ENCODE peak calls at places on chromosomes 4 and X, in five cellular contexts. One of them, this sample, is unnamed.

GRCh38 chrX:1466232-1466661 is 13.5 kb upstream of the ASMTL start:
- DNase-seq in HepG2: no peak
- DNase-seq in GM12878: no peak
- DNase-seq in K562: no peak
- DNase-seq in GM23338: no peak
- DNase-seq in this sample: no peak

GRCh38 chr4:184408021-184408710 is 66.2 kb downstream of the IRF2 start:
- DNase-seq in HepG2: no peak
- DNase-seq in GM12878: no peak
- DNase-seq in K562: no peak
- DNase-seq in GM23338: no peak
- DNase-seq in this sample: no peak

GRCh38 chrX:48493890-48494364 is 14.9 kb upstream of the PORCN start:
- DNase-seq in GM12878: no peak
- DNase-seq in K562: peak
- DNase-seq in GM23338: peak
- DNase-seq in HepG2: peak
- DNase-seq in this sample: no peak

GRCh38 chr4:138241281-138242075 is 671 bp downstream of the SLC7A11 start:
- DNase-seq in GM12878: no peak
- DNase-seq in HepG2: no peak
- DNase-seq in K562: peak
- DNase-seq in GM23338: peak
- DNase-seq in this sample: no peak

GRCh38 chrX:16212024-16212423 is 44.7 kb downstream of the MAGEB17 start:
- DNase-seq in GM23338: no peak
- DNase-seq in K562: no peak
- DNase-seq in GM12878: no peak
- DNase-seq in HepG2: no peak
- DNase-seq in this sample: peak

GRCh38 chr4:1937550-1937949 is 66.4 kb downstream of the NSD2 start:
- DNase-seq in K562: no peak
- DNase-seq in GM23338: no peak
- DNase-seq in GM12878: no peak
- DNase-seq in HepG2: no peak
- DNase-seq in this sample: no peak

GRCh38 chrX:150150780-150151125 is 212.4 kb upstream of the MAMLD1 start:
- DNase-seq in GM23338: no peak
- DNase-seq in GM12878: no peak
- DNase-seq in K562: no peak
- DNase-seq in HepG2: no peak
- DNase-seq in this sample: no peak

GRCh38 chrX:135520022-135520552 is 373 bp upstream of the INTS6L start:
- DNase-seq in GM23338: peak
- DNase-seq in HepG2: no peak
- DNase-seq in K562: no peak
- DNase-seq in GM12878: no peak
- DNase-seq in this sample: no peak

GRCh38 chr4:151219938-151220337 is 57.0 kb upstream of the PRSS48 start:
- DNase-seq in GM23338: no peak
- DNase-seq in HepG2: no peak
- DNase-seq in K562: no peak
- DNase-seq in GM12878: no peak
- DNase-seq in this sample: no peak

GRCh38 chrX:32448320-32448719 is 763.0 kb downstream of the DMD start:
- DNase-seq in GM12878: peak
- DNase-seq in GM23338: peak
- DNase-seq in HepG2: peak
- DNase-seq in K562: no peak
- DNase-seq in this sample: no peak

GRCh38 chr4:26866203-26866602 is 5.6 kb downstream of the STIM2 start:
- DNase-seq in K562: no peak
- DNase-seq in GM23338: peak
- DNase-seq in HepG2: no peak
- DNase-seq in GM12878: no peak
- DNase-seq in this sample: no peak

GRCh38 chr4:175469519-175469918 is 342.5 kb downstream of the GPM6A start:
- DNase-seq in HepG2: no peak
- DNase-seq in GM12878: no peak
- DNase-seq in GM23338: no peak
- DNase-seq in K562: no peak
- DNase-seq in this sample: peak

GRCh38 chrX:115330498-115331138 is 41.1 kb downstream of the LUZP4 start:
- DNase-seq in HepG2: peak
- DNase-seq in GM23338: peak
- DNase-seq in K562: peak
- DNase-seq in GM12878: peak
- DNase-seq in this sample: peak

GRCh38 chrX:153564047-153564606 is 34.8 kb downstream of the CCNQ start:
- DNase-seq in K562: peak
- DNase-seq in GM23338: no peak
- DNase-seq in HepG2: peak
- DNase-seq in GM12878: no peak
- DNase-seq in this sample: no peak
- TF ChIP-seq JUNB in K562: no peak
- TF ChIP-seq JUNB in GM23338: no peak
- TF ChIP-seq JUNB in HepG2: no peak
- TF ChIP-seq JUNB in GM12878: no peak
- TF ChIP-seq JUNB in this sample: no peak

DNA sequence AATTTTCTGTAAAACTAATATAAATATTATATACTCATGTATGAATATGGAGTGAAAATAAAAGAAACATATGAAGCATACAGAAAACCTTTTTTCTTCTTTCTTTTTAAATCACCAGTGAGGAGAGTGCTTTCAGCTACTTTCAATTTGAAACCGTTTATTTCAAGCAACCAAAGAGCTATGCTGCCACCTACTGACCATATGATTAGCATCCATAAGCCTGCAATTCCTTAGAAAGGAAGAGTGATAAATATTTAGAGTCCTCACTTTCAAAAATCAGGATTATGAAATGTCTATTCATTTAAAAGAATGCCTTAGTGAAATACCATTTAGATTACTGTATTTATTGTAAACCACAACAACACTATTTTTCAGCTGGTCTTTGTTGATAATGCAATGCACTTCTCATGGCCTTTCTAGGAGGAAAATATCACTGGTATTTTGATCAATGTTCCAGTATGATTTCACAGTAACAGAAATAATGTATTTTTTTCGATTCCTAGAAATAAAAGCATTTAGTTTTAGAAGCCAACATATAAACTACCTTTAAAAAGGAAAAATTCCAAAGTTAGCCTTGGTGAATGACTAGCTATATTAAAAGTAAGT is 667.6 kb downstream of the PCDH18 start:
- DNase-seq in GM12878: peak
- DNase-seq in GM23338: peak
- DNase-seq in K562: peak
- DNase-seq in HepG2: peak
- DNase-seq in this sample: peak
- TF ChIP-seq REST in GM12878: no peak
- TF ChIP-seq REST in GM23338: no peak
- TF ChIP-seq REST in K562: no peak
- TF ChIP-seq REST in HepG2: no peak
- TF ChIP-seq REST in this sample: no peak

DNA sequence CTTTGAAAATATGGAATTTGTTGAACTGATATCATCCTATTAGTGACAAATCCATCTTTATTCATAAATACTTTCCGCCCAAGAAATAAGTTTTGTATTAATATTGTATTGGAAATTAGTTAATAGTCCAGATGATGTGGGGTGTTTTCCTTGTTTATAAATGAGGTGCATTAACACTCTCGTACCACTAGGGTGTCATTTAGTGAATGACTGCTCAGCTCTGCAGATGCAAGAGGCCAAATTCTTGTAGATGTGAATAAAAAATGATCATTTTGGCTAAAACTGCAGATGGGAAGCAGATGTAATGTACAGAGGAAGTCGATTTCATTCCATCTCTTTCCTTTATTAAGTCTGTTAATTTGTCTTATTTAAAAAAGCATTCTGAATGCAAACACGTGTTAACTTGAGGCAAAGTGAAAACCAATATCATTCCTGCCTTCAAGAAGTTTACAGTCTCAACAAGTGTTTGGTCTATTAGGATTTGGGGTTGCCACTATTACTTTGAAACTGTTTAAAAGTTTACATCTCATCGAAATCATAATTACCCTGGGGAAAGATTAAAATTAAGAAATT is 108.1 kb downstream of the DHX15 start:
- DNase-seq in K562: peak
- DNase-seq in HepG2: no peak
- DNase-seq in GM23338: peak
- DNase-seq in GM12878: no peak
- DNase-seq in this sample: peak
- TF ChIP-seq CTCF in K562: peak
- TF ChIP-seq CTCF in HepG2: peak
- TF ChIP-seq CTCF in GM23338: peak
- TF ChIP-seq CTCF in GM12878: peak
- TF ChIP-seq CTCF in this sample: peak

GRCh38 chr4:177251237-177251636 is 58.4 kb upstream of the NEIL3 start:
- DNase-seq in HepG2: no peak
- DNase-seq in GM12878: no peak
- DNase-seq in GM23338: no peak
- DNase-seq in K562: no peak
- DNase-seq in this sample: no peak
- TF ChIP-seq JUNB in HepG2: no peak
- TF ChIP-seq JUNB in GM12878: no peak
- TF ChIP-seq JUNB in GM23338: no peak
- TF ChIP-seq JUNB in K562: no peak
- TF ChIP-seq JUNB in this sample: no peak

GRCh38 chrX:72621619-72622485 is 49.2 kb upstream of the HDAC8 start:
- DNase-seq in HepG2: no peak
- DNase-seq in K562: no peak
- DNase-seq in GM12878: peak
- DNase-seq in GM23338: no peak
- DNase-seq in this sample: peak

GRCh38 chrX:72621163-72621562 is 48.5 kb upstream of the HDAC8 start:
- DNase-seq in HepG2: no peak
- DNase-seq in GM12878: no peak
- DNase-seq in GM23338: no peak
- DNase-seq in K562: no peak
- DNase-seq in this sample: peak

GRCh38 chrX:72624194-72624593 is 51.6 kb upstream of the HDAC8 start:
- DNase-seq in HepG2: no peak
- DNase-seq in GM23338: no peak
- DNase-seq in GM12878: no peak
- DNase-seq in K562: no peak
- DNase-seq in this sample: no peak

DNA sequence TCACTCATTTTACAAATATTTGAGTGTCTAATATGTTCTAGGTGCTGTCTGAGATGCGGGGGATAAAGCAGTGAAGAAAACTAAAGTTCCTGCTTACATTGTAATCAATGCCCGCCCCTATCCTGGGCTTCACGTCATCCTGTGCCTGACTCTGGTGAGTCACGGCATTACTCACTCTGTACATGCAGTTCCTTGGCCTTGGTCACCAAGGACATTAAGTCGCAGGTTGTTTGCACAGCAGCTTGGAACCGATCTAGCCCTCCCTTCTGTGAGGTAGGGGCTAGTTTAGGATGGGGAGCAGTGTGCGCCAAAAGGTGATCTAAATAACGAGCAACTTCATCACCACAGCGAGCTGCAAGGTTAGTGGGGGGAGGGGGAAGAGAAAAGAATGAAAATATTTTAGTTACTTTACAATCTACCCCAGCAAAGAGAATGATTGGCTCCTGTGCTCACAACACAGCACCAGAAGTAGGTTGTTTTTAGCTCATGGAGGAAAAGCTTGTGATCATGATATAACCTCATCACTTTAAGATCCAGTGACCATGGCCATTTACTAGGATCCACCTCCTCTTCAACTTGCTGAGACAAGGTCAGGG is 48.0 kb upstream of the HDAC8 start:
- DNase-seq in HepG2: peak
- DNase-seq in K562: peak
- DNase-seq in GM12878: no peak
- DNase-seq in GM23338: peak
- DNase-seq in this sample: peak
- TF ChIP-seq REST in HepG2: no peak
- TF ChIP-seq REST in K562: no peak
- TF ChIP-seq REST in GM12878: no peak
- TF ChIP-seq REST in GM23338: no peak
- TF ChIP-seq REST in this sample: no peak

GRCh38 chr4:55008166-55009056 is 117.0 kb downstream of the KDR start:
- DNase-seq in HepG2: no peak
- DNase-seq in GM12878: no peak
- DNase-seq in K562: peak
- DNase-seq in GM23338: peak
- DNase-seq in this sample: no peak
- TF ChIP-seq CTCF in HepG2: peak
- TF ChIP-seq CTCF in GM12878: peak
- TF ChIP-seq CTCF in K562: peak
- TF ChIP-seq CTCF in GM23338: peak
- TF ChIP-seq CTCF in this sample: no peak

DNA sequence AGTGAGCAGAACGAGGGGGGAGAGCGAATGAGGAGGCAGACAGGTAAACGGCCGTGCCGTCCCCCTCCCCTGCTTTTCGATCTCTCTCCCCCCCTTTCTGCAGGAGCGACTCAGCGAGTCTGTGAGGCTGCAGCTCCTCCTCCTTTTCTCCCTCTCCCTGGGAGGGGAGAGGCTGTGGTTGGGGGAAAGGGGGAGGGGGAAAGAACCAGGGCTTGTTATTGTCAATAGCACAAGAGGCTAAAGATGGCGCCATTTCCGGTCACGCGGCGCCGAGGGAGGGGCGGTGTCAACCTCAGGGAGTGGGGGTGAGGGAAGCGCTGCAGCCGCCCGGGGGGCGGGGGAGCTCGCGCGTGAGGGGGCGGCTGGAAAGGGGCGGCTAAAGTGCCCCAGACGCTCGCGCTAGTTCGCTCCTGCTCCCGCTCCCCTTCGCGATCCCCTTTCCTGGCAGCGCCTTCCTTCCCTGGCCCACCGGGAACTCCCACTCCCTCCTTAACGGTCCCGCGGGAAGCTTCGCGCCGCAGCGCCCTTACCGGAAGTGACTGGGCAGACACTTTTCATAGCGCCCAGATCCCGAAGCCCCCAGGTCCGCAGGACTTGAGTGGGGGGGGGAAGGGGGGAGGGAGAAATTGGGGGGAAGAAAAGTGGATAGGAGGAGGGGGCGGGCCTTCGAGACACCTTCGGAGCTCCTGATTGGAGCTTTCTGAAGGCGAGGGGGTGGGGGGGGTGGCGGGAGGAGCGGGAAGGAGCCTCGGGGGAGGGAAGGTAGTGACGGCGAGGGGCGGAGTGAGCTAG is at the start of gene CUL4B:
- DNase-seq in GM23338: peak
- DNase-seq in GM12878: peak
- DNase-seq in HepG2: peak
- DNase-seq in K562: peak
- DNase-seq in this sample: peak
- TF ChIP-seq JUNB in GM23338: no peak
- TF ChIP-seq JUNB in GM12878: no peak
- TF ChIP-seq JUNB in HepG2: no peak
- TF ChIP-seq JUNB in K562: no peak
- TF ChIP-seq JUNB in this sample: no peak

GRCh38 chr4:12978310-12978709 is 505.8 kb downstream of the RAB28 start:
- DNase-seq in GM12878: no peak
- DNase-seq in K562: no peak
- DNase-seq in HepG2: no peak
- DNase-seq in GM23338: no peak
- DNase-seq in this sample: no peak
- TF ChIP-seq REST in GM12878: no peak
- TF ChIP-seq REST in K562: no peak
- TF ChIP-seq REST in HepG2: no peak
- TF ChIP-seq REST in GM23338: no peak
- TF ChIP-seq REST in this sample: no peak